ENCODE peak calls at places on chromosomes 2 and 18, in four cellular contexts. T is SK-N-SH, I is mammary epithelial cell, U is fibroblast of lung. E is an unnamed sample.

GRCh38 chr2:70850905-70851304 is 15.3 kb upstream of the CD207 start:
- DNase-seq in T (no peak), U (no peak), I (peak; percentile 9), E (no peak)

GRCh38 chr18:8657873-8658521 is 47.4 kb upstream of the MTCL1 start:
- DNase-seq in T (peak; percentile 85), U (peak; percentile 43), I (no peak), E (peak; percentile 44)

GRCh38 chr18:11713756-11714155 is 24.7 kb downstream of the GNAL start:
- DNase-seq in T (no peak), I (no peak), U (no peak), E (no peak)

GRCh38 chr2:150620371-150620770 is 132.9 kb upstream of the RND3 start:
- DNase-seq in U (no peak), I (no peak), T (no peak), E (no peak)

GRCh38 chr2:187497140-187497539 is 49.1 kb upstream of the CALCRL start:
- DNase-seq in U (no peak), T (no peak), I (no peak), E (no peak)

GRCh38 chr2:205996156-205996555 is 89.8 kb downstream of the INO80D start:
- DNase-seq in I (no peak), T (no peak), U (no peak), E (no peak)

GRCh38 chr2:95159690-95160449 is at the start of gene ZNF514:
- DNase-seq in T (peak; percentile 93), U (peak; percentile 76), I (peak; percentile 54), E (peak; percentile 68)

GRCh38 chr2:27051902-27052645 is 606 bp downstream of the AGBL5 start:
- DNase-seq in T (peak; percentile 67), U (no peak), I (no peak), E (peak; percentile 37)

GRCh38 chr2:241035818-241036396 is 37.5 kb downstream of the SNED1 start:
- DNase-seq in I (no peak), U (no peak), T (peak; percentile 44), E (peak; percentile 51)

GRCh38 chr2:220280741-220281140 is 653.3 kb downstream of the SLC4A3 start:
- DNase-seq in T (no peak), U (no peak), I (no peak), E (no peak)

GRCh38 chr18:61606759-61607158 is 273.5 kb downstream of the CDH20 start:
- DNase-seq in U (peak; percentile 92), I (peak; percentile 89), T (no peak), E (peak; percentile 86)

GRCh38 chr2:96527990-96528679 is 8.4 kb upstream of the ARID5A start:
- DNase-seq in T (no peak), I (no peak), U (peak; percentile 61), E (no peak)

GRCh38 chr2:66469219-66469902 is 34.4 kb downstream of the MEIS1 start:
- DNase-seq in U (no peak), T (no peak), I (no peak), E (no peak)

GRCh38 chr2:183037660-183038340 is 457 bp downstream of the NCKAP1 start:
- DNase-seq in I (peak; percentile 55), U (peak; percentile 28), T (peak; percentile 76), E (no peak)

GRCh38 chr2:101777337-101777736 is 79.8 kb downstream of the MAP4K4 start:
- DNase-seq in T (no peak), I (no peak), U (no peak), E (no peak)

GRCh38 chr2:202116686-202117085 is 43.6 kb downstream of the KIAA2012 start:
- DNase-seq in I (no peak), U (no peak), T (no peak), E (no peak)

GRCh38 chr2:18959952-18960717 is 370.8 kb upstream of the NT5C1B start:
- DNase-seq in U (no peak), T (no peak), I (peak; percentile 72), E (no peak)

GRCh38 chr2:219272351-219272750 is 6.8 kb upstream of the DNAJB2 start:
- DNase-seq in I (no peak), T (no peak), U (no peak), E (no peak)

GRCh38 chr2:97704989-97705388 is 8.4 kb upstream of the ZAP70 start:
- DNase-seq in T (no peak), I (no peak), U (no peak), E (peak; percentile 10)

GRCh38 chr2:3176869-3177255 is 200.8 kb downstream of the EIPR1 start:
- DNase-seq in T (no peak), I (no peak), U (no peak), E (no peak)

GRCh38 chr2:46075848-46076247 is 221.4 kb upstream of the EPAS1 start:
- DNase-seq in T (no peak), I (no peak), U (peak; percentile 34), E (no peak)

GRCh38 chr2:110871637-110872036 is 139.3 kb downstream of the ACOXL start:
- DNase-seq in U (no peak), I (no peak), T (no peak), E (no peak)

GRCh38 chr2:161436411-161436810 is 20.3 kb downstream of the TBR1 start:
- DNase-seq in T (no peak), I (peak; percentile 67), U (peak; percentile 94), E (no peak)

GRCh38 chr2:233418761-233419625 is 64.7 kb downstream of the DGKD start:
- DNase-seq in U (peak; percentile 77), I (no peak), T (no peak), E (no peak)

GRCh38 chr2:873651-874580 is 76.7 kb upstream of the SNTG2 start:
- DNase-seq in I (no peak), T (no peak), U (no peak), E (peak; percentile 28)

GRCh38 chr2:28452534-28453081 is 43.3 kb upstream of the PLB1 start:
- DNase-seq in U (peak; percentile 29), T (peak; percentile 83), I (no peak), E (peak; percentile 86)

GRCh38 chr2:96499061-96499960 is 5.8 kb downstream of the NEURL3 start:
- DNase-seq in T (no peak), I (no peak), U (no peak), E (no peak)

GRCh38 chr2:176466918-176467452 is 197.7 kb downstream of the MTX2 start:
- DNase-seq in U (no peak), I (no peak), T (no peak), E (no peak)

GRCh38 chr2:217206326-217206725 is 346.5 kb upstream of the TNP1 start:
- DNase-seq in T (no peak), I (no peak), U (peak; percentile 25), E (no peak)

GRCh38 chr2:70321377-70321776 is 19.5 kb upstream of the FAM136A start:
- DNase-seq in U (no peak), T (no peak), I (no peak), E (no peak)

GRCh38 chr2:46555011-46555410 is 75.6 kb downstream of the TMEM247 start:
- DNase-seq in T (peak; percentile 28), I (no peak), U (no peak), E (peak; percentile 69)

GRCh38 chr2:200356794-200357472 is 50.4 kb downstream of the SPATS2L start:
- DNase-seq in I (no peak), T (no peak), U (peak; percentile 82), E (no peak)

GRCh38 chr18:79779700-79780190 is 18.0 kb upstream of the KCNG2 start:
- DNase-seq in T (no peak), U (no peak), I (no peak), E (no peak)

GRCh38 chr2:73903313-73903712 is 10.5 kb downstream of the ACTG2 start:
- DNase-seq in T (no peak), I (no peak), U (no peak), E (no peak)

GRCh38 chr2:73901143-73901542 is 8.3 kb downstream of the ACTG2 start:
- DNase-seq in I (no peak), T (no peak), U (no peak), E (no peak)

GRCh38 chr2:73899801-73900336 is 7.1 kb downstream of the ACTG2 start:
- DNase-seq in T (no peak), U (no peak), I (no peak), E (no peak)

GRCh38 chr2:73904952-73905351 is 12.1 kb downstream of the ACTG2 start:
- DNase-seq in T (no peak), U (no peak), I (no peak), E (no peak)

GRCh38 chr2:73902284-73902683 is 9.5 kb downstream of the ACTG2 start:
- DNase-seq in U (no peak), T (no peak), I (no peak), E (no peak)
- H3K27me3 ChIP-seq in U (no peaks in the 10 kb centered on the region), T (no peaks in the 10 kb centered on the region), I (no peaks in the 10 kb centered on the region), E (no peaks in the 10 kb centered on the region)

GRCh38 chr2:105782646-105783045 is 37.9 kb downstream of the NCK2 start:
- DNase-seq in T (no peak), I (no peak), U (no peak), E (no peak)

GRCh38 chr2:105783151-105783738 is 38.5 kb downstream of the NCK2 start:
- DNase-seq in I (no peak), U (no peak), T (no peak), E (no peak)

GRCh38 chr2:105780606-105781005 is 35.9 kb downstream of the NCK2 start:
- DNase-seq in I (no peak), U (no peak), T (no peak), E (no peak)

GRCh38 chr2:105781274-105781673 is 36.6 kb downstream of the NCK2 start:
- DNase-seq in T (no peak), U (no peak), I (no peak), E (no peak)

DNA sequence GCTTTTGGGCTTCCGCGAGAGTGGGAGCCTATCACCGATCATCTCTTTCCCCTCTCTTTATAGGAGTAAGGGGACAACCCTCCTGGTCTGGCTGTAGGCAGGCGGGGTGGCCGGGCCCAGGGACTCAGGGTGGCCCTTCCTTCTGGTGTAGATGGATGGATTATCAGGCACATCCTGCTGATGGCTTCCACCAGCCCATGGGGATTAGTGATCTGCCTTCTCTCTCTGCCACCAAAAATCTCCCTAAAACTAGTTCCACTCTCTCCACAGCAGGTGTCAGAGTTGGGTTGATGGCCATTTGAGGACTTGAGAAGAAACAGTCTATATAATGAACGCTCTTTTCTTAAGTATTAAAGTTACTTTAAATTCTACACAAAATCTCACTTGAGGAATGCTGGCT is 37.4 kb downstream of the NCK2 start:
- DNase-seq in I (no peak), U (no peak), T (no peak), E (no peak)
- TF ChIP-seq CTCF in I (peak; percentile 25), U (no peak), T (no peak), E (no peak)

DNA sequence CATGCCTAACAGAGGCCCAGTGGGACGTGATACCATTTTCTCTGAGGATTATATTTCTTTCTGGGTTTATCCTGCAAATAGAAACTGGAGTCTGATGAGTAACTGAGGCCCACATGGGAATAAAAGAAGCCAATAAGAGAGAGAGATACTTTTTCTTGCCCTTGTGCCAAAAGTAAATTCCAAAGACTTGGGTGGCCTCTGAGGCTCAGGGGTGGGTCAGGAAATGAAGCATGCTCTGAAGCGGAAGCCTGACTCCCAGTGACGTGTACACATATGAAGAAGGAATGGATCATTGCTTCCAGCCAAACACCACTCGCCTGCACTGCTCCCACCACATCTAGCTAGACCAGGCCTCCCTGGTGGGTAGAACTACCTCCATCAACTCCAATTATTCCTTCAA is 273.6 kb upstream of the NCKAP5 start:
- DNase-seq in T (no peak), U (peak; percentile 98), I (peak; percentile 84), E (no peak)
- H2AFZ ChIP-seq in T (peak overlapping the region; percentile 41), U (peak overlapping the region; percentile 54), I (peak overlapping the region; percentile 81), E (no peak overlapping the region)

GRCh38 chr2:100630473-100630977 is 67.7 kb downstream of the PDCL3 start:
- DNase-seq in U (no peak), T (no peak), I (no peak), E (no peak)
- H3K27me3 ChIP-seq in U (peaks cover 19% of the 10 kb centered on the region), T (peaks cover 15% of the 10 kb centered on the region), I (peaks cover 9% of the 10 kb centered on the region), E (no peaks in the 10 kb centered on the region)

GRCh38 chr18:50967714-50968661 is at the start of gene ELAC1:
- DNase-seq in T (peak; percentile 94), U (peak; percentile 84), I (peak; percentile 79), E (peak; percentile 70)
- TF ChIP-seq CTCF in T (peak; percentile 2), U (no peak), I (no peak), E (peak; percentile 10)

E was measured in H9.